ENCODE peak calls at places on chromosomes 7 and 10, in eight cellular contexts. X is lower leg skin; H is fibroblast of lung; A is frontal cortex; Z is hypothalamus; J is stimulated activated CD4-positive, alpha-beta T cell treated with anti-CD3 and anti-CD28 coated beads, Interleukin-15, amount 100 ng/mL, for 24 hours; W is NCI-H1092 treated with DMSO at 0.1 percent for 48 hours; O is HCT116. Q is an unnamed sample.

GRCh38 chr7:101171442-101171837 is 6.1 kb upstream of the VGF start:
- DNase-seq in X (no peak), H (no peak), A (no peak), Z (no peak), J (no peak), W (no peak), O (no peak), Q (no peak)

GRCh38 chr7:134457166-134457565 is 1.7 kb downstream of the AKR1B1 start:
- DNase-seq in X (no peak), H (no peak), A (no peak), Z (no peak), J (no peak), W (no peak), O (no peak), Q (no peak)

GRCh38 chr10:118913825-118914224 is 115.7 kb upstream of the NANOS1 start:
- DNase-seq in X (no peak), H (no peak), A (no peak), Z (no peak), J (no peak), W (no peak), O (no peak), Q (no peak)

GRCh38 chr7:26156454-26157365 is 4.7 kb downstream of the NFE2L3 start:
- DNase-seq in X (no peak), H (peak), A (no peak), Z (no peak), J (peak), W (no peak), O (peak), Q (peak)

GRCh38 chr10:93403741-93404354 is 78.3 kb downstream of the MYOF start:
- DNase-seq in X (no peak), H (no peak), A (no peak), Z (no peak), J (no peak), W (no peak), O (no peak), Q (no peak)

GRCh38 chr10:23376175-23376787 is 31.7 kb upstream of the C10orf67 start:
- DNase-seq in X (no peak), H (no peak), A (no peak), Z (no peak), J (no peak), W (no peak), O (no peak), Q (no peak)

GRCh38 chr7:5636914-5637313 is 144.5 kb downstream of the RNF216 start:
- DNase-seq in X (peak), H (peak), A (no peak), Z (peak), J (no peak), W (no peak), O (no peak), Q (no peak)

GRCh38 chr10:13708256-13708990 is 121.7 kb downstream of the PRPF18 start:
- DNase-seq in X (no peak), H (peak), A (no peak), Z (no peak), J (no peak), W (no peak), O (no peak), Q (no peak)

GRCh38 chr7:70294512-70294911 is 696.2 kb downstream of the AUTS2 start:
- DNase-seq in X (no peak), H (no peak), A (no peak), Z (no peak), J (no peak), W (no peak), O (no peak), Q (no peak)

GRCh38 chr7:38330861-38331709 is 57.6 kb upstream of the TARP start:
- DNase-seq in X (no peak), H (no peak), A (no peak), Z (no peak), J (no peak), W (no peak), O (no peak), Q (no peak)

GRCh38 chr7:90246184-90246583 is 1.2 kb downstream of the CFAP69 start:
- DNase-seq in X (no peak), H (peak), A (no peak), Z (no peak), J (no peak), W (no peak), O (no peak), Q (no peak)

GRCh38 chr7:114922652-114923402 is 933 bp downstream of the MDFIC start:
- DNase-seq in X (peak), H (peak), A (peak), Z (no peak), J (peak), W (peak), O (no peak), Q (no peak)